ENCODE peak calls at places on chromosomes 16 and 17, in four cellular contexts. M is A549, C is GM12878, K is SK-N-SH. N is an unnamed sample.

GRCh38 chr16:89467382-89467781 is 23.0 kb downstream of the ANKRD11 start:
- DNase-seq in M (no peak), C (no peak), K (no peak), N (no peak)

GRCh38 chr16:85028638-85029412 is 1.2 kb downstream of the KIAA0513 start:
- DNase-seq in M (no peak), C (no peak), K (no peak), N (peak)

GRCh38 chr16:4486126-4486893 is 10.1 kb downstream of the HMOX2 start:
- DNase-seq in M (no peak), C (no peak), K (no peak), N (no peak)

GRCh38 chr16:28534542-28535373 is 4.0 kb downstream of the NUPR1 start:
- DNase-seq in M (no peak), C (no peak), K (no peak), N (no peak)

GRCh38 chr16:75579435-75579834 is 13.3 kb downstream of the GABARAPL2 start:
- DNase-seq in M (no peak), C (no peak), K (no peak), N (no peak)

GRCh38 chr16:4685776-4686496 is 7.4 kb upstream of the NUDT16L1 start:
- DNase-seq in M (no peak), C (no peak), K (no peak), N (no peak)

GRCh38 chr16:30524575-30525571 is 1.5 kb downstream of the ZNF768 start:
- DNase-seq in M (no peak), C (no peak), K (peak), N (no peak)

GRCh38 chr17:54518706-54519105 is 381.9 kb upstream of the TOM1L1 start:
- DNase-seq in M (no peak), C (no peak), K (no peak), N (no peak)

GRCh38 chr16:75318737-75319136 is 67.3 kb upstream of the BCAR1 start:
- DNase-seq in M (no peak), C (no peak), K (no peak), N (no peak)

GRCh38 chr17:73952136-73952497 is 251.4 kb upstream of the RPL38 start:
- DNase-seq in M (no peak), C (no peak), K (peak), N (no peak)

GRCh38 chr17:78889525-78889924 is 13.5 kb downstream of the CEP295NL start:
- DNase-seq in M (no peak), C (peak), K (no peak), N (no peak)

GRCh38 chr16:81879625-81880024 is 100.5 kb downstream of the PLCG2 start:
- DNase-seq in M (no peak), C (no peak), K (no peak), N (no peak)

GRCh38 chr16:84478172-84478948 is 26.1 kb downstream of the MEAK7 start:
- DNase-seq in M (no peak), C (no peak), K (no peak), N (peak)

GRCh38 chr17:28554565-28554964 is 2.1 kb upstream of the UNC119 start:
- DNase-seq in M (no peak), C (no peak), K (no peak), N (no peak)

GRCh38 chr17:79965806-79966205 is 69.9 kb downstream of the TBC1D16 start:
- DNase-seq in M (no peak), C (no peak), K (no peak), N (no peak)

GRCh38 chr16:20042848-20043247 is 30.8 kb downstream of the GPR139 start:
- DNase-seq in M (no peak), C (no peak), K (no peak), N (no peak)

GRCh38 chr17:60137731-60138130 is 12.0 kb upstream of the CA4 start:
- DNase-seq in M (no peak), C (no peak), K (no peak), N (no peak)

GRCh38 chr17:68054296-68054900 is 18.9 kb downstream of the KPNA2 start:
- DNase-seq in M (no peak), C (no peak), K (no peak), N (peak)

GRCh38 chr16:4517812-4518211 is 20.8 kb downstream of the CDIP1 start:
- DNase-seq in M (peak), C (no peak), K (peak), N (peak)

GRCh38 chr16:51125992-51126391 is 25.1 kb downstream of the SALL1 start:
- DNase-seq in M (no peak), C (no peak), K (no peak), N (no peak)

GRCh38 chr16:9364721-9365693 is 273.6 kb downstream of the HAPSTR1 start:
- DNase-seq in M (no peak), C (no peak), K (peak), N (no peak)

GRCh38 chr16:57341062-57341440 is 17.5 kb upstream of the CCL22 start:
- DNase-seq in M (no peak), C (peak), K (no peak), N (no peak)

GRCh38 chr16:80788016-80788415 is 16.4 kb downstream of the CDYL2 start:
- DNase-seq in M (no peak), C (no peak), K (no peak), N (no peak)

GRCh38 chr17:4389079-4389478 is 22.6 kb upstream of the UBE2G1 start:
- DNase-seq in M (no peak), C (no peak), K (no peak), N (no peak)

GRCh38 chr16:58435779-58436178 is 43.5 kb downstream of the GINS3 start:
- DNase-seq in M (no peak), C (no peak), K (no peak), N (no peak)

DNA sequence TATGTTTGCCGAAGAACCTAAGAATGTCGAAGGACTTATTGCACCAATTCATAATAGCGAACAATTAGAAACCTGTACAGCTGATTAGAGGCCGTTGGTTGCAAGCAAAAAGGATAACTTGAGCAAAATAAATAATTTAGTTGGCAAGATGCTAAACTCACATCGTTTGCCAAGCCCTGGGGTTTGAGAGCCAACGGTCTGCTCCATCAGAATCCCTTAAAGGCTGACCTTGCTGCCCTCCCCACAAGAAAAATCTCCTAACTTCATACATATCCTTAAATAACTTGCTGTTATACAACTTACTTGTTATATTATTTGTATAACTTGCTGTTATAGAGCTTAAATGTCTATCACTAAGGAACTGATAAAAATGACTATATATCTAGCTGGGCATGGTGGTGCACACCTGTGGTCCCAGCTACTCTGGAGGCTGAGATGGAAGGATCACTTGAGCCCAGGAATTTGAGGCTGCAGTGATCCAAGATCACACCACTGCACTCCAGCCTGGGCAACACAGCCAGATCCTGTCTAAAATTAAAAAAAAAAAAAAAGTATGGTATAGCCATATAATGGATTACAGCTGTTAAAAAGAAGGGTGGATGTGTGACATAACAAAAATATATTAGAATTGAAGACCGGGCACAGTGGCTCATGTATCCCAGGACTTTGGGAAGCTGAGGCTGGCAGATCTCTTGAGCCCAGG is 1.9 kb upstream of the TRIM37 start:
- DNase-seq in M (no peak), C (no peak), K (no peak), N (no peak)
- TF ChIP-seq CTCF in M (no peak), C (no peak), K (no peak), N (no peak)

GRCh38 chr17:75313941-75314550 is 24.8 kb upstream of the SLC25A19 start:
- DNase-seq in M (no peak), C (no peak), K (no peak), N (peak)
- TF ChIP-seq RFX5 in M (no peak), C (no peak), K (no peak), N (no peak)

DNA sequence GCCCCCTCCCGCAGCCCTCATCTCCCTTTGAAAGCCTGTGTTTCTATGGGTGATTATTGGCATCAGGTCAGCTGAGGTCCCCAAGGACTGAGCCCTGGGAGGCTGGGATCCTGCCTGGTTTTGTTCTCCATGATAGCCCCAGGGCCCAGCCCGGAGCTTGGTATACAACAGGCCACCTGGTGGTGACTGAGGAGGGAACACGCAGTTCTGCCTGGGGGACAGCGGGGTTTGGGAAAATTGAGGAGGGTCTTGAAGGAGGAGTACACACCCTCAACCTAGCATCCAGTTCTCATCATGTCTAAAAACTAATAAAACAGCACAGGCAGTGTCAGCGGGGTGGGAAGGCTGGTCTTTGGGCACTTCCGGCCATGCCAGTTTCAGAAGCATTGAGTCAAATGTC is 335.1 kb downstream of the CPPED1 start:
- DNase-seq in M (no peak), C (no peak), K (no peak), N (no peak)
- TF ChIP-seq CTCF in M (no peak), C (no peak), K (no peak), N (no peak)

GRCh38 chr17:880074-880870 is 98.1 kb downstream of the MRM3 start:
- DNase-seq in M (no peak), C (no peak), K (no peak), N (peak)

GRCh38 chr17:880871-881269 is 98.7 kb downstream of the NXN start:
- DNase-seq in M (no peak), C (no peak), K (no peak), N (no peak)

GRCh38 chr17:883586-883962 is 96.0 kb downstream of the NXN start:
- DNase-seq in M (no peak), C (no peak), K (no peak), N (no peak)

GRCh38 chr17:885971-886571 is 93.5 kb downstream of the NXN start:
- DNase-seq in M (no peak), C (no peak), K (no peak), N (no peak)

GRCh38 chr17:882827-883585 is 96.6 kb downstream of the NXN start:
- DNase-seq in M (no peak), C (no peak), K (no peak), N (peak)
- TF ChIP-seq RFX5 in M (no peak), C (no peak), K (no peak), N (no peak)

DNA sequence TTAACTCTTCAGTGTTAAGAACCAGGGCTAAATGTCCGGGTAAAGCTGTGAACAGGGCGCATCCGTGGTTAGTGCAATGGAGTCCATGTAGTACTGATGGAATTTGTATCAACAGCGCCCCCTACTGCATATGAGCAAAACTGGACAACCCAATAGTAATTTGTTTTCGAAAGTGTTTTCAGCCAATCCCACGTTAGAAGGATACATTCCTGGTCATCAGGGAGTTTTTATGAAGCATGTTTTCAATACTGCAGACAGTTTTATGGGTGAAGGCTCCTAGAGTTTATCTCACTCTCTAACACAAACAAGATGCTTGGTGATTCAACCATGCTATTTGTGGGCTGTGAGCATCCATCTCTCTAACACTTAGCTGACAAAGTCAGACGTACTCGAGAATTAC is 46.6 kb upstream of the HNF1B start:
- DNase-seq in M (peak), C (no peak), K (peak), N (peak)
- TF ChIP-seq CTCF in M (peak), C (peak), K (peak), N (peak)

N was measured in IMR-90.